ENCODE peak calls at places on chromosomes 2 and 18, in eight cellular contexts. One of them, this sample, is unnamed.

GRCh38 chr2:189421644-189422043 is 19.6 kb upstream of the WDR75 start:
- DNase-seq in right lobe of liver: no peak
- DNase-seq in lower lobe of right lung: no peak
- DNase-seq in GM12878: no peak
- DNase-seq in AG04449: peak; percentile 45
- DNase-seq in ovary: no peak
- DNase-seq in SK-N-SH: no peak
- DNase-seq in cardiac fibroblast: peak; percentile 85
- DNase-seq in this sample: peak; percentile 80

GRCh38 chr2:70936165-70936978 is 672 bp downstream of the ATP6V1B1 start:
- DNase-seq in right lobe of liver: peak; percentile 11
- DNase-seq in lower lobe of right lung: no peak
- DNase-seq in GM12878: no peak
- DNase-seq in AG04449: no peak
- DNase-seq in ovary: no peak
- DNase-seq in SK-N-SH: no peak
- DNase-seq in cardiac fibroblast: no peak
- DNase-seq in this sample: no peak

GRCh38 chr2:144705328-144706245 is 185.7 kb upstream of the ZEB2 start:
- DNase-seq in right lobe of liver: no peak
- DNase-seq in lower lobe of right lung: no peak
- DNase-seq in GM12878: no peak
- DNase-seq in AG04449: no peak
- DNase-seq in ovary: no peak
- DNase-seq in SK-N-SH: no peak
- DNase-seq in cardiac fibroblast: peak; percentile 60
- DNase-seq in this sample: peak; percentile 89

GRCh38 chr18:43893001-43893637 is 615.8 kb upstream of the SYT4 start:
- DNase-seq in right lobe of liver: no peak
- DNase-seq in lower lobe of right lung: no peak
- DNase-seq in GM12878: no peak
- DNase-seq in AG04449: peak; percentile 69
- DNase-seq in ovary: no peak
- DNase-seq in SK-N-SH: no peak
- DNase-seq in cardiac fibroblast: peak; percentile 88
- DNase-seq in this sample: peak; percentile 81

GRCh38 chr18:56112013-56112749 is 524.2 kb upstream of the TCF4 start:
- DNase-seq in right lobe of liver: no peak
- DNase-seq in lower lobe of right lung: no peak
- DNase-seq in GM12878: peak; percentile 45
- DNase-seq in AG04449: no peak
- DNase-seq in ovary: no peak
- DNase-seq in SK-N-SH: no peak
- DNase-seq in cardiac fibroblast: peak; percentile 56
- DNase-seq in this sample: peak; percentile 35

GRCh38 chr2:10588911-10589310 is 100.9 kb downstream of the NOL10 start:
- DNase-seq in right lobe of liver: no peak
- DNase-seq in lower lobe of right lung: no peak
- DNase-seq in GM12878: no peak
- DNase-seq in AG04449: no peak
- DNase-seq in ovary: no peak
- DNase-seq in SK-N-SH: no peak
- DNase-seq in cardiac fibroblast: no peak
- DNase-seq in this sample: no peak

GRCh38 chr18:23269931-23270330 is 134.6 kb downstream of the CABLES1 start:
- DNase-seq in right lobe of liver: no peak
- DNase-seq in lower lobe of right lung: no peak
- DNase-seq in GM12878: no peak
- DNase-seq in AG04449: no peak
- DNase-seq in ovary: no peak
- DNase-seq in SK-N-SH: no peak
- DNase-seq in cardiac fibroblast: no peak
- DNase-seq in this sample: no peak

GRCh38 chr2:207163815-207164747 is 1.7 kb downstream of the KLF7 start:
- DNase-seq in right lobe of liver: peak; percentile 68
- DNase-seq in lower lobe of right lung: peak; percentile 74
- DNase-seq in GM12878: no peak
- DNase-seq in AG04449: no peak
- DNase-seq in ovary: peak; percentile 54
- DNase-seq in SK-N-SH: no peak
- DNase-seq in cardiac fibroblast: peak; percentile 72
- DNase-seq in this sample: peak; percentile 75

DNA sequence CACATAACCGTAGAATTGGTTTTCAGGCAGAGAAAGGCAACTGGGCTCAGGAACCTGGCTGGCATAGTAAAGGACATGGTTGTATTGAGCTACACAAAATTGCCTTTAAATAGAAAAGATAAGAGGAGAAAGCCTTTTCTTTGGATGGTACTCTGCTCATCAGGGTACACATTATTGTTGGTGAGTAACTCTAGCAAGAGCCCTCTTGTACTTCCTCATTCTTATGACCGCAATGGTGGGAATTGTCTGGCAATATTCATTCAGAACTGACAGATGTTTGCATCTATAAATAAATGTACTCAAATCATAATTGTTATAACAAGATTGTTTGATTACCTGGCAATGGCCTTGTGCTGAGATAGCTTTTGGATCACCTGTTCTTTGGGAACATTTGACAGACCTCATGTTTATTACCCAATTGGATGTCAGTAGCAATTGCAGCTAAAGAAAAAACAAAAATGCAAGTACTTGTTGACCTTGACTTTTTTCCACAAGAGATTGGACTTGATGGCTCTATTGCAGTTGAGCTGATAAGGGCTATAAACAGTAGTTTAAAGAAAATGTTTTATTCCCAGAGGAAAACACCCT is 43.9 kb downstream of the MEIS1 start:
- DNase-seq in right lobe of liver: no peak
- DNase-seq in lower lobe of right lung: no peak
- DNase-seq in GM12878: no peak
- DNase-seq in AG04449: no peak
- DNase-seq in ovary: no peak
- DNase-seq in SK-N-SH: no peak
- DNase-seq in cardiac fibroblast: no peak
- DNase-seq in this sample: no peak
- TF ChIP-seq CTCF in right lobe of liver: no peak
- TF ChIP-seq CTCF in lower lobe of right lung: no peak
- TF ChIP-seq CTCF in GM12878: no peak
- TF ChIP-seq CTCF in AG04449: no peak
- TF ChIP-seq CTCF in ovary: no peak
- TF ChIP-seq CTCF in SK-N-SH: no peak
- TF ChIP-seq CTCF in cardiac fibroblast: no peak
- TF ChIP-seq CTCF in this sample: no peak

GRCh38 chr2:85541262-85541661 is 2.3 kb downstream of the MAT2A start:
- DNase-seq in right lobe of liver: no peak
- DNase-seq in lower lobe of right lung: no peak
- DNase-seq in GM12878: no peak
- DNase-seq in AG04449: no peak
- DNase-seq in ovary: no peak
- DNase-seq in SK-N-SH: no peak
- DNase-seq in cardiac fibroblast: no peak
- DNase-seq in this sample: no peak

GRCh38 chr2:85545780-85546240 is 6.8 kb downstream of the MAT2A start:
- DNase-seq in right lobe of liver: no peak
- DNase-seq in lower lobe of right lung: no peak
- DNase-seq in GM12878: no peak
- DNase-seq in AG04449: no peak
- DNase-seq in ovary: no peak
- DNase-seq in SK-N-SH: no peak
- DNase-seq in cardiac fibroblast: no peak
- DNase-seq in this sample: no peak

GRCh38 chr2:85541753-85542457 is 2.9 kb downstream of the MAT2A start:
- DNase-seq in right lobe of liver: no peak
- DNase-seq in lower lobe of right lung: no peak
- DNase-seq in GM12878: no peak
- DNase-seq in AG04449: no peak
- DNase-seq in ovary: no peak
- DNase-seq in SK-N-SH: no peak
- DNase-seq in cardiac fibroblast: no peak
- DNase-seq in this sample: no peak

GRCh38 chr2:85540131-85540587 is 1.2 kb downstream of the MAT2A start:
- DNase-seq in right lobe of liver: no peak
- DNase-seq in lower lobe of right lung: no peak
- DNase-seq in GM12878: no peak
- DNase-seq in AG04449: no peak
- DNase-seq in ovary: no peak
- DNase-seq in SK-N-SH: no peak
- DNase-seq in cardiac fibroblast: peak; percentile 44
- DNase-seq in this sample: peak; percentile 43

GRCh38 chr2:85542777-85543176 is 3.8 kb downstream of the MAT2A start:
- DNase-seq in right lobe of liver: no peak
- DNase-seq in lower lobe of right lung: no peak
- DNase-seq in GM12878: no peak
- DNase-seq in AG04449: no peak
- DNase-seq in ovary: no peak
- DNase-seq in SK-N-SH: no peak
- DNase-seq in cardiac fibroblast: no peak
- DNase-seq in this sample: no peak
- H3K4me3 ChIP-seq in right lobe of liver: no peak overlapping the region
- H3K4me3 ChIP-seq in lower lobe of right lung: no peak overlapping the region
- H3K4me3 ChIP-seq in GM12878: peak overlapping the region; percentile 45
- H3K4me3 ChIP-seq in AG04449: no peak overlapping the region
- H3K4me3 ChIP-seq in ovary: no peak overlapping the region
- H3K4me3 ChIP-seq in SK-N-SH: no peak overlapping the region
- H3K4me3 ChIP-seq in cardiac fibroblast: no peak overlapping the region
- H3K4me3 ChIP-seq in this sample: no peak overlapping the region

DNA sequence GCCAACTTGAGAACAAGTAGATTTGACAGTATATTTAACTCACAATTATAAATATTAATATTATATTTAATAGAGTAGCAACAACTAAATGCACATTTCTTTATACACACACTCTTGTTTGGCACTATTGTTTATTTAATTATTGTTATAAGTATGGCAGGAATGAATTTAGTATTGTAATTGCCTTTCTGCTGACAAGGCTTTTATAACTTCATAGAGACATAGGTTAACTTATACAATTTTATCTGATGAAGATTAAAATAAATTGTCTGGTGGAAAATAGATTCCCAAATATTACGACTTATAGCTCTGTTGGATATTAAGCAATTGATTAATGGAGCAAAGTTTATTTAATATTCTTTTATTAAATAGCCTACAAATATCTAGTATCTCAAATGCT is 347.9 kb upstream of the CDH19 start:
- DNase-seq in right lobe of liver: no peak
- DNase-seq in lower lobe of right lung: no peak
- DNase-seq in GM12878: no peak
- DNase-seq in AG04449: no peak
- DNase-seq in ovary: no peak
- DNase-seq in SK-N-SH: no peak
- DNase-seq in cardiac fibroblast: no peak
- DNase-seq in this sample: no peak
- TF ChIP-seq CTCF in right lobe of liver: no peak
- TF ChIP-seq CTCF in lower lobe of right lung: no peak
- TF ChIP-seq CTCF in GM12878: no peak
- TF ChIP-seq CTCF in AG04449: no peak
- TF ChIP-seq CTCF in ovary: no peak
- TF ChIP-seq CTCF in SK-N-SH: no peak
- TF ChIP-seq CTCF in cardiac fibroblast: no peak
- TF ChIP-seq CTCF in this sample: no peak

GRCh38 chr18:69585696-69586095 is 185.0 kb downstream of the DOK6 start:
- DNase-seq in right lobe of liver: no peak
- DNase-seq in lower lobe of right lung: no peak
- DNase-seq in GM12878: no peak
- DNase-seq in AG04449: no peak
- DNase-seq in ovary: no peak
- DNase-seq in SK-N-SH: no peak
- DNase-seq in cardiac fibroblast: no peak
- DNase-seq in this sample: no peak

GRCh38 chr18:69588301-69588700 is 187.6 kb downstream of the DOK6 start:
- DNase-seq in right lobe of liver: no peak
- DNase-seq in lower lobe of right lung: no peak
- DNase-seq in GM12878: no peak
- DNase-seq in AG04449: no peak
- DNase-seq in ovary: no peak
- DNase-seq in SK-N-SH: no peak
- DNase-seq in cardiac fibroblast: no peak
- DNase-seq in this sample: peak; percentile 21

GRCh38 chr18:69584429-69584828 is 183.7 kb downstream of the DOK6 start:
- DNase-seq in right lobe of liver: no peak
- DNase-seq in lower lobe of right lung: no peak
- DNase-seq in GM12878: no peak
- DNase-seq in AG04449: no peak
- DNase-seq in ovary: no peak
- DNase-seq in SK-N-SH: peak; percentile 23
- DNase-seq in cardiac fibroblast: no peak
- DNase-seq in this sample: no peak

GRCh38 chr18:69586581-69586980 is 185.9 kb downstream of the DOK6 start:
- DNase-seq in right lobe of liver: no peak
- DNase-seq in lower lobe of right lung: no peak
- DNase-seq in GM12878: no peak
- DNase-seq in AG04449: no peak
- DNase-seq in ovary: no peak
- DNase-seq in SK-N-SH: no peak
- DNase-seq in cardiac fibroblast: no peak
- DNase-seq in this sample: no peak

GRCh38 chr18:69590150-69590549 is 189.5 kb downstream of the DOK6 start:
- DNase-seq in right lobe of liver: no peak
- DNase-seq in lower lobe of right lung: no peak
- DNase-seq in GM12878: no peak
- DNase-seq in AG04449: no peak
- DNase-seq in ovary: no peak
- DNase-seq in SK-N-SH: no peak
- DNase-seq in cardiac fibroblast: no peak
- DNase-seq in this sample: peak; percentile 35
- H3K4me3 ChIP-seq in right lobe of liver: no peak overlapping the region
- H3K4me3 ChIP-seq in lower lobe of right lung: no peak overlapping the region
- H3K4me3 ChIP-seq in GM12878: no peak overlapping the region
- H3K4me3 ChIP-seq in AG04449: no peak overlapping the region
- H3K4me3 ChIP-seq in ovary: no peak overlapping the region
- H3K4me3 ChIP-seq in SK-N-SH: no peak overlapping the region
- H3K4me3 ChIP-seq in cardiac fibroblast: no peak overlapping the region
- H3K4me3 ChIP-seq in this sample: no peak overlapping the region

GRCh38 chr2:75031171-75031570 is 72.7 kb downstream of the POLE4 start:
- DNase-seq in right lobe of liver: no peak
- DNase-seq in lower lobe of right lung: no peak
- DNase-seq in GM12878: no peak
- DNase-seq in AG04449: no peak
- DNase-seq in ovary: no peak
- DNase-seq in SK-N-SH: no peak
- DNase-seq in cardiac fibroblast: no peak
- DNase-seq in this sample: no peak
- TF ChIP-seq CTCF in right lobe of liver: no peak
- TF ChIP-seq CTCF in lower lobe of right lung: no peak
- TF ChIP-seq CTCF in GM12878: no peak
- TF ChIP-seq CTCF in AG04449: no peak
- TF ChIP-seq CTCF in ovary: no peak
- TF ChIP-seq CTCF in SK-N-SH: no peak
- TF ChIP-seq CTCF in cardiac fibroblast: no peak
- TF ChIP-seq CTCF in this sample: no peak

This sample was measured in choroid plexus epithelial cell.